ENCODE peak calls at places on chromosomes 3 and 15, in five cellular contexts. Z, W, E, V and Y are unnamed samples.

GRCh38 chr15:101808201-101808600 is 3.8 kb upstream of the OR4F15 start:
- DNase-seq in Z (no peak), W (no peak), E (peak), V (peak), Y (no peak)

GRCh38 chr3:63709576-63709975 is 57.1 kb downstream of the SNTN start:
- DNase-seq in Z (no peak), W (no peak), E (no peak), V (no peak), Y (no peak)

GRCh38 chr3:179149239-179149887 is 1.2 kb downstream of the PIK3CA start:
- DNase-seq in Z (peak), W (no peak), E (peak), V (peak), Y (peak)

GRCh38 chr3:126578702-126579101 is 20.0 kb upstream of the C3orf22 start:
- DNase-seq in Z (no peak), W (no peak), E (no peak), V (no peak), Y (no peak)

GRCh38 chr3:135618123-135618522 is 347.4 kb upstream of the PPP2R3A start:
- DNase-seq in Z (no peak), W (no peak), E (no peak), V (no peak), Y (no peak)

GRCh38 chr3:120795017-120795648 is 52.6 kb downstream of the GTF2E1 start:
- DNase-seq in Z (peak), W (peak), E (peak), V (peak), Y (peak)

GRCh38 chr3:71721721-71722157 is 3.5 kb downstream of the EIF4E3 start:
- DNase-seq in Z (peak), W (no peak), E (no peak), V (no peak), Y (no peak)

GRCh38 chr3:149453140-149453805 is 21.2 kb upstream of the TM4SF4 start:
- DNase-seq in Z (no peak), W (no peak), E (no peak), V (no peak), Y (no peak)

GRCh38 chr15:74040115-74040850 is 42.1 kb downstream of the GOLGA6A start:
- DNase-seq in Z (no peak), W (no peak), E (peak), V (peak), Y (no peak)

GRCh38 chr3:149395107-149396089 is 17.9 kb upstream of the TM4SF1 start:
- DNase-seq in Z (no peak), W (no peak), E (peak), V (peak), Y (no peak)

GRCh38 chr3:70856414-70857162 is 544.1 kb upstream of the MDFIC2 start:
- DNase-seq in Z (no peak), W (no peak), E (peak), V (peak), Y (no peak)

GRCh38 chr3:59108091-59108815 is 58.4 kb upstream of the CFAP20DC start:
- DNase-seq in Z (no peak), W (no peak), E (no peak), V (peak), Y (no peak)

GRCh38 chr3:168117059-168117458 is 21.3 kb upstream of the GOLIM4 start:
- DNase-seq in Z (no peak), W (no peak), E (peak), V (no peak), Y (no peak)

GRCh38 chr15:59680870-59681269 is 8.2 kb downstream of the BNIP2 start:
- DNase-seq in Z (no peak), W (no peak), E (no peak), V (no peak), Y (no peak)

GRCh38 chr15:28094732-28095521 is 4.2 kb downstream of the OCA2 start:
- DNase-seq in Z (no peak), W (no peak), E (no peak), V (no peak), Y (peak)

GRCh38 chr3:15044311-15044710 is 20.8 kb downstream of the MRPS25 start:
- DNase-seq in Z (no peak), W (no peak), E (no peak), V (no peak), Y (no peak)

GRCh38 chr15:91228890-91229289 is 128.8 kb downstream of the SV2B start:
- DNase-seq in Z (no peak), W (no peak), E (no peak), V (no peak), Y (no peak)

GRCh38 chr3:141659821-141660597 is 78.1 kb upstream of the RNF7 start:
- DNase-seq in Z (no peak), W (no peak), E (peak), V (no peak), Y (no peak)

GRCh38 chr3:187900961-187901755 is 155.9 kb upstream of the BCL6 start:
- DNase-seq in Z (no peak), W (no peak), E (no peak), V (no peak), Y (no peak)